ENCODE peak calls at places on chromosomes 6 and 20, in five cellular contexts. One of them, this sample, is unnamed.
A peak's percentile ranks its signal among the peaks of the same experiment; 100 is the strongest.

GRCh38 chr6:125120054-125120590 is 33.5 kb upstream of the TPD52L1 start:
- DNase-seq in transverse colon: no peak
- DNase-seq in SK-N-SH: no peak
- DNase-seq in upper lobe of left lung: no peak
- DNase-seq in sigmoid colon: no peak
- DNase-seq in this sample: no peak

GRCh38 chr6:134195164-134195906 is 122.6 kb downstream of the SGK1 start:
- DNase-seq in sigmoid colon: no peak
- DNase-seq in upper lobe of left lung: no peak
- DNase-seq in transverse colon: no peak
- DNase-seq in SK-N-SH: no peak
- DNase-seq in this sample: no peak

GRCh38 chr6:119467478-119468081 is 118.0 kb upstream of the MAN1A1 start:
- DNase-seq in SK-N-SH: no peak
- DNase-seq in transverse colon: no peak
- DNase-seq in upper lobe of left lung: no peak
- DNase-seq in sigmoid colon: no peak
- DNase-seq in this sample: no peak

GRCh38 chr6:18473765-18474164 is 86.6 kb downstream of the RNF144B start:
- DNase-seq in SK-N-SH: no peak
- DNase-seq in sigmoid colon: no peak
- DNase-seq in upper lobe of left lung: no peak
- DNase-seq in transverse colon: no peak
- DNase-seq in this sample: no peak

GRCh38 chr20:1297486-1297885 is 31.4 kb downstream of the SNPH start:
- DNase-seq in transverse colon: no peak
- DNase-seq in SK-N-SH: no peak
- DNase-seq in upper lobe of left lung: no peak
- DNase-seq in sigmoid colon: no peak
- DNase-seq in this sample: no peak

GRCh38 chr6:117423754-117424153 is 2.0 kb downstream of the ROS1 start:
- DNase-seq in sigmoid colon: no peak
- DNase-seq in upper lobe of left lung: peak; percentile 58
- DNase-seq in SK-N-SH: no peak
- DNase-seq in transverse colon: no peak
- DNase-seq in this sample: no peak

GRCh38 chr6:37536462-37537225 is 37.0 kb upstream of the CCDC167 start:
- DNase-seq in sigmoid colon: no peak
- DNase-seq in transverse colon: no peak
- DNase-seq in SK-N-SH: peak; percentile 73
- DNase-seq in upper lobe of left lung: no peak
- DNase-seq in this sample: no peak

GRCh38 chr20:7695622-7696021 is 244.6 kb downstream of the HAO1 start:
- DNase-seq in transverse colon: no peak
- DNase-seq in sigmoid colon: no peak
- DNase-seq in upper lobe of left lung: no peak
- DNase-seq in SK-N-SH: no peak
- DNase-seq in this sample: no peak

GRCh38 chr20:63911171-63911570 is 16.2 kb downstream of the DNAJC5 start:
- DNase-seq in SK-N-SH: no peak
- DNase-seq in sigmoid colon: no peak
- DNase-seq in upper lobe of left lung: peak; percentile 47
- DNase-seq in transverse colon: peak; percentile 83
- DNase-seq in this sample: no peak

DNA sequence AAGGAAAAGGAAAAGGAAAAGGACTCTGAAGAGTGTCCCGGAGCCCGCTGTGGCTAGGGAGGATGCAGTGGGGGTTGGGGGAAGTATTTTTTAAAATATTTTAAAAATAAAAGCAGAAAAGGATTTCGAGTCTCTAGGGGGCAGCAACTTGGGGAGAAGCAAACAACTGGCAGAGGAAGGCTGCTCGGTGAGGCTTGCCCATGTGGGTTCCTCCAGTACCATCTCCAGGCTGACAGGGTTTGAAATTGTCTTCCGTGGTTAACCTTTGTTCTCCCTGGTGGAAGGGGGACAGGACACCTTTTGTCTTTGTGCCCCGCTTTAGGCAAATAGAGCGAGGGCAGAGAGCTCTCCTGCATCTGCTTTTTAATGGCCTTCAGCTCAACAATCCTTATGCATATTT is 60.4 kb upstream of the SNX9 start:
- DNase-seq in transverse colon: no peak
- DNase-seq in SK-N-SH: no peak
- DNase-seq in sigmoid colon: no peak
- DNase-seq in upper lobe of left lung: no peak
- DNase-seq in this sample: no peak
- H3K4me1 ChIP-seq in transverse colon: peaks cover 42% of the 10 kb centered on the region
- H3K4me1 ChIP-seq in SK-N-SH: peaks cover 32% of the 10 kb centered on the region
- H3K4me1 ChIP-seq in sigmoid colon: peaks cover 33% of the 10 kb centered on the region
- H3K4me1 ChIP-seq in upper lobe of left lung: peaks cover 28% of the 10 kb centered on the region
- H3K4me1 ChIP-seq in this sample: peaks cover 57% of the 10 kb centered on the region

DNA sequence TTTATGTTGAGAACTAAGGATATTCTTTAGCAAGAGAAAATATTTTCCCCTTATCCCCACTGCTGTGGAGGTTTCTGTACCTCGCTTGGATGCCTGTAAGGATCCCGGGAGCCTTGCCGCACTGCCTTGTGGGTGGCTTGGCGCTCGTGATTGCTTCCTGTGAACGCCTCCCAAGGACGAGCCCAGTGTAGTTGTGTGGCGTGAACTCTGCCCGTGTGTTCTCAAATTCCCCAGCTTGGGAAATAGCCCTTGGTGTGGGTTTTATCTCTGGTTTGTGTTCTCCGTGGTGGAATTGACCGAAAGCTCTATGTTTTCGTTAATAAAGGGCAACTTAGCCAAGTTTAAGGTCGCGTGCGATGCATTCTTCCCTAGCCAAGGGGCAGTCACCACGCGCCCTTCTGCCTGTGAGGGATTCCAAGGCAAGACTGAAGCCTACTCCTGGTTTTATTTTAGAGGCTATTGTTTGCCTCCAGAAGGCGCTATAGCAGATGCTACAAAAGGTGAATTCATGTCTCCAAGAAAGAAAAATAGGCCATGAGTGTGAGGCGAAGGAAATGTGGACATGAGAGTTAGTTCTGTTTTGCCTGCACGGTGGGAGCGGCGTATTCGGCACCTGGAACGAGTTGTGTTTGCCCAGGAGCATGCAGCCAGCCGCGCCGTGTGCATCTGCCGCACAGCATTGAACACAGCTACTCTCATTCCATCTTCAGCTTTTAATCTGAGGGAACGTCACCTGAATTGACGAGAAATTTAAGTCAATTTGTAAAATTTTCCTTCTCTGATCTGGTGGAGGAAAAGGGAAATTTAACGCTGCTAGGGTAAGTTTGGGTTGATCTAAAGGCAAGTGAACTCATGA is 40.3 kb upstream of the IRF4 start:
- DNase-seq in sigmoid colon: peak; percentile 65
- DNase-seq in transverse colon: no peak
- DNase-seq in upper lobe of left lung: no peak
- DNase-seq in SK-N-SH: no peak
- DNase-seq in this sample: no peak
- H3K36me3 ChIP-seq in sigmoid colon: peaks cover 13% of the 10 kb centered on the region
- H3K36me3 ChIP-seq in transverse colon: peaks cover 4% of the 10 kb centered on the region
- H3K36me3 ChIP-seq in upper lobe of left lung: no peaks in the 10 kb centered on the region
- H3K36me3 ChIP-seq in SK-N-SH: no peaks in the 10 kb centered on the region
- H3K36me3 ChIP-seq in this sample: peaks cover 34% of the 10 kb centered on the region

DNA sequence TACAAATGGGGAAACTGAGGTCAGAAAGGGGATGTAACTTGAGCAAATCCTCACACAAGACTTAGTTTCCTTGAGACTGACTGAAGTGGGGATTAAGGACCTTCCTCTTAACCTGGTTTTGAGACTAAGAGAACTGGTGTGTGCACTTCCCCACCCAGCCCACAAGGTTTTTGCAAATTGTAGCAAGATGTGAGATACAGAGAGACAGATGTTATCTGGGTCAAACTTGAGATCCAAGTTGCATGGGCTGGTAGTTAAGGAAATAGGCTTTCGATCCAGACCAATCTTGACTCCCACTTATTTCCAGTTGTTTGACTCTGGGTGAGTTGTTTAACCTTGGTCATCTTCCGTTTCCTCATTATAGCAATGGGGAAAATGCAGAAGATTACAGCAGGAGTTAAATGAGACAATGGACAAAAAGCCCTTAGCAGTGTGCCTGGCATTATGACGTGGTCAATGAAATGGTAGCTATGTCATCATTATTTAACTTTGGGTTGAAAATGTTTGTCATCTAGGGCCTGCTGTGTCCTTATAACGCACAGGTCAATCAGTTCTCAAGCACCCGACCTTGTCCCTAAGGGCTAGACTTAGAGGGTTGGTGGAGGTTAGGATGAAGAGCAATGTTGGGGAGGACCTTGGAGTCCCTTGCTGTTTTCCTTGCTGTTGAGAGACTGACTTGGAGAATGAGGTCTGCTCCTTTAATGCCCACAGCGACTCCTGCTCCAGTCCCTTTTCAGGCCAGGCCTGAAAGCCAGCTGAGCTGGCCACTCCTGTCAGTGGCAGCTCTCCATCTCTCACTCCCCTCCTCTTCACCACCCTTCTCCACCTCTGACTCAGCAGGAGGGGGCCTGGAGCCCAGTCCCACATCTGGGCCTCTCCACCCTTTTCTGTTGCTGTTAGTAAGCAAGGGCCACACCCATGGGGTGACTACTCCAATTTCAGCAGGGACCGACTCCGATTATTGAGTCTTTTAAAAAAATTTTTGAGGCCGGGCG is 1.9 kb downstream of the SNX21 start:
- DNase-seq in sigmoid colon: peak; percentile 83
- DNase-seq in upper lobe of left lung: no peak
- DNase-seq in transverse colon: peak; percentile 20
- DNase-seq in SK-N-SH: no peak
- DNase-seq in this sample: peak; percentile 90
- TF ChIP-seq EP300 in sigmoid colon: no peak
- TF ChIP-seq EP300 in upper lobe of left lung: no peak
- TF ChIP-seq EP300 in transverse colon: no peak
- TF ChIP-seq EP300 in SK-N-SH: no peak
- TF ChIP-seq EP300 in this sample: no peak

DNA sequence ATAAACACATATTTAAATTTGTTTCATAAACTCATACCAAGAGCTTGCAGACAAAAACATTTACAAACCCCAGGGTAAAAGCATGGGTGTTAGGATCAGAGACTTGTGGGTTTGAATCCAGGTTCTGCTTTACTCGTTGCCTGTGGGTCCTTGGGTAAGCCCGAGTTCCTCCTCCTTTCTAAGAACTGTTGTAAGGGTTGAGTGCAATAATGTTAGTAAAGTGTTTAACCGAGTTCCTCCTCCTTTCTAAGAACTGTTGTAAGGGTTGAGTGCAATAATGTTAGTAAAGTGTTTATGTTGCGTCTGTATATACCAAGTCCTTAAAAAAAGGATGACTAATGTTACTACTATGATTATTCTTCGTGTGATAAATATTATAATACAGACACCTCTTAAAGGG is 18.7 kb downstream of the CCDC170 start:
- DNase-seq in transverse colon: no peak
- DNase-seq in SK-N-SH: no peak
- DNase-seq in upper lobe of left lung: peak; percentile 46
- DNase-seq in sigmoid colon: no peak
- DNase-seq in this sample: no peak
- H3K4me1 ChIP-seq in transverse colon: no peaks in the 10 kb centered on the region
- H3K4me1 ChIP-seq in SK-N-SH: no peaks in the 10 kb centered on the region
- H3K4me1 ChIP-seq in upper lobe of left lung: no peaks in the 10 kb centered on the region
- H3K4me1 ChIP-seq in sigmoid colon: no peaks in the 10 kb centered on the region
- H3K4me1 ChIP-seq in this sample: no peaks in the 10 kb centered on the region

DNA sequence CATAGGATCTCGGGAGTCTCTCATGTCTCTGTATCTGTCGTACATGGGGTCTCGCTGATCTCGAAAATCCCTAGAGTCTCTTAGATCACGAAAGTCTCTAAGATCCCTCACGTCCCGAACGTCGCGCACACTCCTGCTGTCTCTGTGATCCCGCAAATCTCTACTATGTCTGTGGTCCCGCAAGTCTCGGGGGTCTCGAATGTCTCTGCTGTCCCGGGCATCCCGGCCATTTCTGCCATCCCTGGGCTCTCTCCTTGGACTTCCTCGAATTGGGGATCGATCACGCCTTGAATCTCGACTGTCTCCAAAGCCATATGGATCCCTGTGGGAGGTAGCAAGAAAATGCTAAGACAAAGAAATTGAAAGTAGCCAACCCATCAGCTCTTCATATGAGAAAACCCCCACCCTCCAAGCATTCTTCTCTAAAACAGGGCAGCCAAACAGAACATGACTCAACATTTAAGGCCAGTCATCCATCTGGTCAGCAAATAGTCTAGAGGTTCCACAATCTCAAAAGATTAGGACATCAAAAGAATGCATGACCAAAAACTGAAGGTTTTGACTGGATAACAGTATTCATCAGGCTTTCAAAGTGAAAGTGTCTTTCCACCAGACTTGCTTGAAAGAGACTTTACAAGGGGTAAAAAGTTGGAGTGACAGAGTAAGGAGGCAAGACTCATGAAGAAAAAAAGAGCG is 19.4 kb downstream of the NCOA5 start:
- DNase-seq in transverse colon: no peak
- DNase-seq in sigmoid colon: no peak
- DNase-seq in SK-N-SH: no peak
- DNase-seq in upper lobe of left lung: no peak
- DNase-seq in this sample: no peak
- H3K36me3 ChIP-seq in transverse colon: peaks cover 45% of the 10 kb centered on the region
- H3K36me3 ChIP-seq in sigmoid colon: peaks cover 40% of the 10 kb centered on the region
- H3K36me3 ChIP-seq in SK-N-SH: peaks cover 37% of the 10 kb centered on the region
- H3K36me3 ChIP-seq in upper lobe of left lung: peaks cover 30% of the 10 kb centered on the region
- H3K36me3 ChIP-seq in this sample: peaks cover 60% of the 10 kb centered on the region

This sample was measured in suprapubic skin.